ENCODE peak calls at places on chromosomes 6 and 20, in four cellular contexts. K is thoracic aorta, V is A549, D is tibial nerve. X is an unnamed sample.

GRCh38 chr6:115545410-115545986 is 515.2 kb downstream of the FRK start:
- DNase-seq in D (no peak), V (peak), K (no peak), X (no peak)

GRCh38 chr6:42365021-42365420 is 86.7 kb downstream of the TRERF1 start:
- DNase-seq in K (no peak), D (no peak), V (no peak), X (no peak)

GRCh38 chr6:154981071-154981373 is 14.1 kb upstream of the TIAM2 start:
- DNase-seq in V (no peak), K (no peak), D (no peak), X (no peak)

GRCh38 chr20:62843656-62844055 is 18.0 kb downstream of the TCFL5 start:
- DNase-seq in K (no peak), D (no peak), V (no peak), X (no peak)

GRCh38 chr6:163209005-163209404 is 205.5 kb upstream of the QKI start:
- DNase-seq in K (no peak), V (no peak), D (no peak), X (no peak)

GRCh38 chr20:49668181-49668877 is 45.3 kb downstream of the B4GALT5 start:
- DNase-seq in V (no peak), K (no peak), D (no peak), X (no peak)

GRCh38 chr6:14981960-14982359 is 263.9 kb upstream of the JARID2 start:
- DNase-seq in K (no peak), V (no peak), D (no peak), X (no peak)

GRCh38 chr6:93398723-93399122 is 20.6 kb downstream of the EPHA7 start:
- DNase-seq in K (no peak), D (no peak), V (no peak), X (no peak)

GRCh38 chr20:25858495-25859425 is 162.1 kb upstream of the ZNF337 start:
- DNase-seq in V (no peak), K (no peak), D (no peak), X (no peak)

GRCh38 chr6:29201966-29202365 is 31.3 kb downstream of the OR2J2 start:
- DNase-seq in V (no peak), K (no peak), D (no peak), X (no peak)

GRCh38 chr6:48068326-48069191 is 42.4 kb downstream of the PTCHD4 start:
- DNase-seq in V (peak), K (no peak), D (no peak), X (no peak)

GRCh38 chr6:127592964-127593363 is 16.0 kb downstream of the C6orf58 start:
- DNase-seq in V (no peak), K (no peak), D (no peak), X (no peak)

GRCh38 chr6:155207223-155207622 is 56.6 kb upstream of the CLDN20 start:
- DNase-seq in V (no peak), K (no peak), D (no peak), X (no peak)

GRCh38 chr6:124888581-124889371 is 73.5 kb upstream of the RNF217 start:
- DNase-seq in D (no peak), K (no peak), V (no peak), X (no peak)

GRCh38 chr20:57507477-57507876 is 17.5 kb downstream of the CTCFL start:
- DNase-seq in D (no peak), V (no peak), K (no peak), X (no peak)

GRCh38 chr6:159094444-159095252 is 49.9 kb upstream of the TAGAP start:
- DNase-seq in V (no peak), K (no peak), D (no peak), X (no peak)

GRCh38 chr6:161300823-161301222 is 27.0 kb upstream of the AGPAT4 start:
- DNase-seq in K (no peak), V (no peak), D (no peak), X (no peak)

GRCh38 chr6:7578949-7579348 is 11.0 kb upstream of the SNRNP48 start:
- DNase-seq in K (no peak), D (no peak), V (no peak), X (no peak)

GRCh38 chr20:44662256-44662655 is 10.8 kb upstream of the ADA start:
- DNase-seq in K (no peak), D (no peak), V (no peak), X (no peak)

GRCh38 chr6:151847064-151847463 is 39.6 kb downstream of the ESR1 start:
- DNase-seq in D (no peak), V (no peak), K (no peak), X (no peak)

GRCh38 chr20:57857969-57858368 is 148.2 kb upstream of the PMEPA1 start:
- DNase-seq in K (no peak), D (no peak), V (no peak), X (no peak)

GRCh38 chr6:36803908-36804307 is 35.3 kb downstream of the CPNE5 start:
- DNase-seq in V (no peak), D (no peak), K (no peak), X (no peak)

GRCh38 chr6:48101277-48101676 is 9.7 kb downstream of the PTCHD4 start:
- DNase-seq in V (no peak), D (no peak), K (no peak), X (no peak)

GRCh38 chr6:30707281-30707850 is 9.7 kb downstream of the MDC1 start:
- DNase-seq in K (no peak), D (no peak), V (no peak), X (no peak)

GRCh38 chr6:143822584-143823024 is 20.5 kb upstream of the LTV1 start:
- DNase-seq in V (no peak), K (no peak), D (no peak), X (no peak)

GRCh38 chr20:63327229-63327745 is 33.9 kb downstream of the CHRNA4 start:
- DNase-seq in D (no peak), V (no peak), K (no peak), X (no peak)

GRCh38 chr20:37510226-37510625 is 10.8 kb upstream of the NNAT start:
- DNase-seq in D (no peak), K (no peak), V (no peak), X (no peak)

GRCh38 chr6:15320683-15321082 is 74.8 kb downstream of the JARID2 start:
- DNase-seq in V (no peak), K (no peak), D (no peak), X (no peak)

GRCh38 chr6:27138837-27139752 is 108.4 kb upstream of the PRSS16 start:
- DNase-seq in K (no peak), D (no peak), V (no peak), X (no peak)

GRCh38 chr6:3202999-3203696 is 24.3 kb downstream of the TUBB2B start:
- DNase-seq in D (no peak), V (no peak), K (no peak), X (no peak)

GRCh38 chr6:43774776-43775583 is 5.0 kb downstream of the VEGFA start:
- DNase-seq in D (peak), V (peak), K (no peak), X (no peak)

GRCh38 chr6:128919831-128920230 is 36.9 kb downstream of the LAMA2 start:
- DNase-seq in D (no peak), V (no peak), K (no peak), X (no peak)

GRCh38 chr20:18019068-18019467 is 38.6 kb downstream of the OVOL2 start:
- DNase-seq in V (peak), D (no peak), K (no peak), X (no peak)